ENCODE peak calls at places on chromosomes 4 and X, in four cellular contexts. A is stimulated activated CD8-positive, alpha-beta memory T cell treated with anti-CD3 and anti-CD28 coated beads, Interleukin-7, amount 100 ng/mL, for 24 hours; Q is C1 segment of cervical spinal cord; V is SW 1271. K is an unnamed sample.

GRCh38 chrX:153727108-153727931 is 2.7 kb downstream of the ABCD1 start:
- DNase-seq in A (no peak), Q (peak; percentile 51), V (no peak), K (no peak)

GRCh38 chr4:181528570-181529184 is 714.5 kb upstream of the TENM3 start:
- DNase-seq in A (no peak), Q (peak; percentile 4), V (peak; percentile 16), K (peak; percentile 77)

GRCh38 chrX:38879631-38880220 is 78.5 kb downstream of the MID1IP1 start:
- DNase-seq in A (no peak), Q (no peak), V (no peak), K (no peak)

GRCh38 chr4:146342600-146343192 is 128.4 kb downstream of the REELD1 start:
- DNase-seq in A (no peak), Q (no peak), V (no peak), K (no peak)

GRCh38 chr4:1232661-1233621 is 16.0 kb downstream of the CTBP1 start:
- DNase-seq in A (no peak), Q (no peak), V (no peak), K (peak; percentile 44)

GRCh38 chr4:176964116-176964691 is 171.5 kb upstream of the VEGFC start:
- DNase-seq in A (no peak), Q (no peak), V (no peak), K (no peak)

GRCh38 chrX:18607966-18608365 is 63.9 kb downstream of the RS1 start:
- DNase-seq in A (no peak), Q (no peak), V (no peak), K (no peak)

GRCh38 chr4:145984563-145984962 is 45.9 kb upstream of the ZNF827 start:
- DNase-seq in A (no peak), Q (no peak), V (no peak), K (no peak)

GRCh38 chr4:54716478-54717065 is 58.8 kb downstream of the KIT start:
- DNase-seq in A (no peak), Q (no peak), V (no peak), K (no peak)

GRCh38 chr4:183286590-183287308 is 33.3 kb downstream of the CLDN22 start:
- DNase-seq in A (no peak), Q (no peak), V (no peak), K (no peak)

GRCh38 chr4:656651-657337 is 17.3 kb downstream of the ATP5ME start:
- DNase-seq in A (no peak), Q (no peak), V (no peak), K (no peak)

GRCh38 chr4:83110970-83111369 is 3.6 kb downstream of the PLAC8 start:
- DNase-seq in A (no peak), Q (no peak), V (no peak), K (no peak)

GRCh38 chrX:134186362-134187121 is 50.4 kb upstream of the CCDC160 start:
- DNase-seq in A (no peak), Q (no peak), V (no peak), K (no peak)

GRCh38 chrX:68762649-68763268 is 66.1 kb upstream of the EFNB1 start:
- DNase-seq in A (no peak), Q (no peak), V (no peak), K (no peak)

GRCh38 chrX:71222929-71223328 is at the start of gene GJB1:
- DNase-seq in A (no peak), Q (peak; percentile 58), V (no peak), K (no peak)

GRCh38 chrX:149877636-149878035 is 3.3 kb upstream of the MAGEA8 start:
- DNase-seq in A (no peak), Q (no peak), V (no peak), K (no peak)

GRCh38 chr4:178196751-178197150 is 754.5 kb upstream of the AGA start:
- DNase-seq in A (no peak), Q (no peak), V (no peak), K (no peak)

GRCh38 chrX:71292669-71293379 is 8.7 kb upstream of the ITGB1BP2 start:
- DNase-seq in A (no peak), Q (no peak), V (no peak), K (no peak)

GRCh38 chr4:101782546-101782945 is 8.0 kb upstream of the BANK1 start:
- DNase-seq in A (no peak), Q (no peak), V (no peak), K (no peak)

GRCh38 chrX:7147431-7147977 is at the start of gene STS:
- DNase-seq in A (peak; percentile 4), Q (peak; percentile 67), V (no peak), K (peak; percentile 8)

GRCh38 chr4:84498203-84499026 is 677 bp downstream of the NKX6-1 start:
- DNase-seq in A (no peak), Q (peak; percentile 2), V (no peak), K (no peak)

GRCh38 chr4:135949926-135950325 is 1582.4 kb downstream of the PCDH18 start:
- DNase-seq in A (no peak), Q (no peak), V (no peak), K (no peak)

GRCh38 chr4:72531768-72532290 is 37.2 kb downstream of the ADAMTS3 start:
- DNase-seq in A (no peak), Q (no peak), V (no peak), K (no peak)

GRCh38 chr4:8043596-8043995 is 103.9 kb upstream of the AFAP1 start:
- DNase-seq in A (no peak), Q (no peak), V (no peak), K (no peak)

GRCh38 chr4:130703211-130703920 is 1607.4 kb downstream of the C4orf33 start:
- DNase-seq in A (no peak), Q (no peak), V (no peak), K (no peak)